ENCODE peak calls at places on chromosomes 13 and 19, in eight cellular contexts. M is NCI-H1436; K is ovary; Z is heart right ventricle; D is Calu3; Y is activated T-cell treated with anti-CD3 and anti-CD28 coated beads for 1 hour; S is stimulated activated CD8-positive, alpha-beta memory T cell treated with anti-CD3 and anti-CD28 coated beads, Interleukin-12 subunit alpha, Interleukin-12 subunit beta, amount 100 ng/mL, for 4 hours; B is activated CD4-positive, alpha-beta T cell treated with anti-CD3 and anti-CD28 coated beads, Interleukin-2, amount 50 U/mL, for 48 hours. G is an unnamed sample.

GRCh38 chr13:50452028-50452427 is 391.5 kb downstream of the DLEU7 start:
- DNase-seq in M (no peak), K (no peak), Z (no peak), D (no peak), Y (no peak), S (no peak), B (no peak), G (no peak)

GRCh38 chr13:34025746-34026145 is 207.8 kb downstream of the RFC3 start:
- DNase-seq in M (no peak), K (no peak), Z (no peak), D (no peak), Y (no peak), S (no peak), B (no peak), G (no peak)

GRCh38 chr19:19606021-19606420 is 12.5 kb downstream of the PBX4 start:
- DNase-seq in M (peak), K (no peak), Z (no peak), D (peak), Y (no peak), S (no peak), B (no peak), G (no peak)

GRCh38 chr19:36775768-36776167 is 3.2 kb upstream of the ZNF850 start:
- DNase-seq in M (no peak), K (no peak), Z (peak), D (no peak), Y (no peak), S (no peak), B (no peak), G (no peak)

GRCh38 chr19:33812388-33813330 is 16.0 kb downstream of the KCTD15 start:
- DNase-seq in M (no peak), K (no peak), Z (no peak), D (no peak), Y (no peak), S (no peak), B (no peak), G (no peak)

GRCh38 chr13:110327036-110327790 is 20.1 kb downstream of the COL4A2 start:
- DNase-seq in M (no peak), K (no peak), Z (no peak), D (no peak), Y (no peak), S (no peak), B (no peak), G (no peak)

GRCh38 chr13:99285432-99286182 is 21.6 kb downstream of the GPR183 start:
- DNase-seq in M (no peak), K (peak), Z (no peak), D (no peak), Y (no peak), S (no peak), B (no peak), G (no peak)

GRCh38 chr13:59755647-59756290 is 408.0 kb downstream of the DIAPH3 start:
- DNase-seq in M (no peak), K (no peak), Z (no peak), D (no peak), Y (no peak), S (no peak), B (no peak), G (no peak)

GRCh38 chr19:14090509-14091085 is at the start of gene SAMD1:
- DNase-seq in M (peak), K (peak), Z (peak), D (no peak), Y (peak), S (peak), B (peak), G (peak)

GRCh38 chr13:110308377-110309158 is 1.5 kb downstream of the COL4A2 start:
- DNase-seq in M (no peak), K (peak), Z (no peak), D (no peak), Y (no peak), S (no peak), B (no peak), G (peak)

GRCh38 chr13:85314686-85315085 is 484.5 kb downstream of the SLITRK6 start:
- DNase-seq in M (no peak), K (no peak), Z (no peak), D (no peak), Y (no peak), S (no peak), B (no peak), G (no peak)

GRCh38 chr13:93388701-93389100 is 162.1 kb downstream of the GPC6 start:
- DNase-seq in M (no peak), K (no peak), Z (no peak), D (no peak), Y (no peak), S (no peak), B (no peak), G (no peak)

GRCh38 chr19:1066748-1067340 is at the start of gene ARHGAP45:
- DNase-seq in M (no peak), K (no peak), Z (peak), D (peak), Y (peak), S (peak), B (peak), G (no peak)

GRCh38 chr19:45976180-45976579 is 2.5 kb upstream of the NOVA2 start:
- DNase-seq in M (peak), K (no peak), Z (no peak), D (no peak), Y (no peak), S (no peak), B (no peak), G (no peak)

GRCh38 chr13:30906411-30906990 is 430 bp downstream of the MEDAG start:
- DNase-seq in M (no peak), K (no peak), Z (peak), D (peak), Y (no peak), S (no peak), B (no peak), G (peak)

GRCh38 chr19:7480222-7480974 is 8.4 kb downstream of the PEX11G start:
- DNase-seq in M (no peak), K (no peak), Z (no peak), D (no peak), Y (no peak), S (no peak), B (no peak), G (no peak)

GRCh38 chr13:101417043-101417406 is 717 bp upstream of the NALCN start:
- DNase-seq in M (no peak), K (no peak), Z (no peak), D (no peak), Y (no peak), S (no peak), B (no peak), G (no peak)

GRCh38 chr19:16266586-16266942 is 58.1 kb upstream of the KLF2 start:
- DNase-seq in M (no peak), K (no peak), Z (no peak), D (no peak), Y (peak), S (no peak), B (peak), G (no peak)

GRCh38 chr19:50205681-50206138 is 2.3 kb downstream of the MYH14 start:
- DNase-seq in M (peak), K (no peak), Z (no peak), D (peak), Y (no peak), S (no peak), B (no peak), G (no peak)

GRCh38 chr19:46489445-46490272 is 6.0 kb downstream of the PNMA8B start:
- DNase-seq in M (no peak), K (peak), Z (peak), D (no peak), Y (no peak), S (no peak), B (no peak), G (no peak)

GRCh38 chr13:18212873-18213272 is 968.8 kb downstream of the TUBA3C start:
- DNase-seq in M (no peak), K (no peak), Z (no peak), D (no peak), Y (no peak), S (no peak), B (peak), G (no peak)